ENCODE peak calls at places on chromosomes 3 and 15, in eight cellular contexts. Q, D, P, I, Z, O, A and U are unnamed samples.

GRCh38 chr15:25903024-25903581 is 40.0 kb upstream of the ATP10A start:
- DNase-seq in Q (no peak), D (no peak), P (no peak), I (peak; percentile 53), Z (no peak), O (no peak), A (no peak), U (peak; percentile 55)

GRCh38 chr15:42364529-42364928 is 5.2 kb downstream of the CAPN3 start:
- DNase-seq in Q (no peak), D (no peak), P (no peak), I (no peak), Z (no peak), O (no peak), A (no peak), U (no peak)

GRCh38 chr3:137709011-137709601 is 55.0 kb upstream of the SOX14 start:
- DNase-seq in Q (no peak), D (no peak), P (no peak), I (no peak), Z (no peak), O (no peak), A (no peak), U (no peak)

GRCh38 chr15:74585857-74586256 is 29.8 kb upstream of the CLK3 start:
- DNase-seq in Q (no peak), D (no peak), P (no peak), I (no peak), Z (no peak), O (no peak), A (no peak), U (no peak)

GRCh38 chr15:63250312-63250965 is 27.0 kb upstream of the APH1B start:
- DNase-seq in Q (no peak), D (no peak), P (no peak), I (no peak), Z (no peak), O (no peak), A (no peak), U (no peak)

GRCh38 chr3:160368804-160369203 is 30.2 kb downstream of the IFT80 start:
- DNase-seq in Q (no peak), D (no peak), P (no peak), I (no peak), Z (no peak), O (no peak), A (no peak), U (no peak)

GRCh38 chr3:88809993-88810392 is 297.4 kb upstream of the EPHA3 start:
- DNase-seq in Q (no peak), D (no peak), P (no peak), I (no peak), Z (no peak), O (no peak), A (no peak), U (no peak)

GRCh38 chr3:134232146-134232545 is 18.5 kb downstream of the RYK start:
- DNase-seq in Q (no peak), D (no peak), P (no peak), I (no peak), Z (no peak), O (no peak), A (no peak), U (no peak)

GRCh38 chr3:11291808-11292207 is 19.6 kb downstream of the ATG7 start:
- DNase-seq in Q (no peak), D (no peak), P (no peak), I (no peak), Z (no peak), O (no peak), A (no peak), U (no peak)

DNA sequence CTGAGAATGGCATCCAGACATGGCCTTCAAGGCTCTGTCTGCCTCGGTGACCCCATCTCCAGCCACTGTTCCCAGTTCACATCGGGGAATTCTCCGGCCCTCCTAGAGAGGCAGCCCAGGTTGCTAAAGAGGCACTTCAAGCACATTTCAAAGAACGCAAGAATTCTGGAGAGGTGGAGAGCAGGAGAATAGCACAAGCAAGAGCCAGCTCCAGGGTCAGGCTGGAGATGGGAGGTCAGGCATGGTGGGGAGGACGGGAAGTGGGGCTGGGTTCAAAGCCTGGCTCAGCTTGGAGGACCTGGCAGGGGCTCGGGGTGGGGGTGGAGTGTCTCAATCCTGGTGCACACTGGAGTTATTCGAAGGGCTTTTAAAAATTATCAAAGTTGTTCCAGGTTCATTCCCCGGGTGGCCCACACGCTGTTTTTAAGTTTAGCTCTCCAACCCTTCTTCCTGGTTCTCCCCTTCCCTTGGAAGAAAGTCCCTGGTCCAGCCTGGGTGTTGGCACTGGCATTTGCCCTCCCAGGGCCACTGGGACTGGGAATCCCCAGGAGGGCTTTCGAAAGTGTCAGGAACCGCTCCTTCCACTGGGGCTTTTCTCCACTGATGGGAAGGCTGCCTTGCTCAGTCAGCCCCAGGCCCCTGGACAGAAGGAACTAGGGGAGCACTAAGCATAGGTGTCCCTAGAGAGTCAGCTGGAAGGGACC is 35.8 kb downstream of the ZNF710 start:
- DNase-seq in Q (no peak), D (no peak), P (no peak), I (no peak), Z (no peak), O (peak; percentile 29), A (peak; percentile 6), U (peak; percentile 74)
- H3K4me1 ChIP-seq in Q (peaks cover 17% of the 10 kb centered on the region), D (peaks cover 68% of the 10 kb centered on the region), P (peaks cover 16% of the 10 kb centered on the region), I (peaks cover 19% of the 10 kb centered on the region), Z (peaks cover 39% of the 10 kb centered on the region), O (peaks cover 50% of the 10 kb centered on the region), A (peaks cover 28% of the 10 kb centered on the region), U (no peaks in the 10 kb centered on the region)

DNA sequence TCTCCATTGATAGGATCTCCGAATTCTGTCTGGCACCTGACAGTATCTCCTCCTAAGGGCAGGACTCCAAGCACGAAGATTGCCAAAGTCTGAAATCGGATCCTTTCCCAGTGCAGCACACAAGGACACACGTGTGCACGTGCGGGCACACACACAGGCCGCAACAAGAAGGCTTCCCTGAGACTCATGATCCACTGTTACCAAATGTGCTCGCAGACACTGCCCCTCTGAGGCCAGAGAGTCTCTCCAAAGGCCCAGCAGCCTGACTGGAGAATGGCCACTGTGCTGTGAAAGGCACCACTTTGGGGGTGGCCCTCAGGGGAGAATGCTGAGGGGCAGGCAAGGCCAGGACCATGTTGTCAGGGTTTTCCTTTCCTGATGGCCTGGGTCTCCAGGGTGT is 112.0 kb upstream of the ETV5 start:
- DNase-seq in Q (no peak), D (no peak), P (no peak), I (peak; percentile 83), Z (no peak), O (no peak), A (no peak), U (no peak)
- H3K4me1 ChIP-seq in Q (peaks cover 28% of the 10 kb centered on the region), D (peaks cover 46% of the 10 kb centered on the region), P (no peaks in the 10 kb centered on the region), I (peaks cover 86% of the 10 kb centered on the region), Z (no peaks in the 10 kb centered on the region), O (no peaks in the 10 kb centered on the region), A (no peaks in the 10 kb centered on the region), U (no peaks in the 10 kb centered on the region)

DNA sequence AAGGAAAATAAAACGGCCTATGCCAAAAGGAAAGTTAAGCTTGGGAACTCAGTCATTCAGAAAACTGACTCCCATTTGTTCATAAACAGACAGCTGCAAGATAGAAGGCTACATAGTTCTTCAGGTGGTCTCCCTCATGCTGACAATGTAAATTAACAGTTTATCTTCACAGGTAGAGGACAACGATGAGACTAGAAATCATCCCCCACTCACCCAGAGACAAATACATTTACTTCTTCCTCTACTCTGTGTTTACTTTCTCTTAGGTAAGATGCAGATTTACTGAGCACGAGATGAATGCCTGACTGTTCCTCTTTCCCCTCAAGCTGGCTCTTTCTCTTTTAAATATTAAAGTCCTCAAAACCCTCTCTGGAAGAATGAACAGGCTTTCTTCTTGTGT is 117.6 kb upstream of the UBP1 start:
- DNase-seq in Q (no peak), D (no peak), P (no peak), I (no peak), Z (no peak), O (no peak), A (no peak), U (no peak)
- H3K4me1 ChIP-seq in Q (no peaks in the 10 kb centered on the region), D (no peaks in the 10 kb centered on the region), P (no peaks in the 10 kb centered on the region), I (no peaks in the 10 kb centered on the region), Z (no peaks in the 10 kb centered on the region), O (no peaks in the 10 kb centered on the region), A (no peaks in the 10 kb centered on the region), U (no peaks in the 10 kb centered on the region)

GRCh38 chr3:54235998-54236397 is 113.6 kb downstream of the CACNA2D3 start:
- DNase-seq in Q (no peak), D (no peak), P (no peak), I (no peak), Z (no peak), O (no peak), A (no peak), U (no peak)

GRCh38 chr3:54228806-54229205 is 106.5 kb downstream of the CACNA2D3 start:
- DNase-seq in Q (no peak), D (no peak), P (no peak), I (no peak), Z (no peak), O (no peak), A (no peak), U (no peak)

GRCh38 chr3:54237109-54237508 is 114.8 kb downstream of the CACNA2D3 start:
- DNase-seq in Q (no peak), D (no peak), P (no peak), I (no peak), Z (no peak), O (no peak), A (no peak), U (no peak)

GRCh38 chr3:54237788-54238502 is 115.6 kb downstream of the CACNA2D3 start:
- DNase-seq in Q (no peak), D (no peak), P (no peak), I (no peak), Z (no peak), O (no peak), A (no peak), U (no peak)

GRCh38 chr3:54232618-54233017 is 110.3 kb downstream of the CACNA2D3 start:
- DNase-seq in Q (no peak), D (no peak), P (no peak), I (no peak), Z (no peak), O (no peak), A (peak; percentile 35), U (no peak)
- H3K4me1 ChIP-seq in Q (no peaks in the 10 kb centered on the region), D (peaks cover 4% of the 10 kb centered on the region), P (no peaks in the 10 kb centered on the region), I (no peaks in the 10 kb centered on the region), Z (no peaks in the 10 kb centered on the region), O (peaks cover 3% of the 10 kb centered on the region), A (no peaks in the 10 kb centered on the region), U (no peaks in the 10 kb centered on the region)